ENCODE peak calls at places on chromosomes 1 and 21, in nine cellular contexts. Z is left ventricle myocardium superior; J is activated CD4-positive, alpha-beta T cell treated with anti-CD3 and anti-CD28 coated beads, Interleukin-2, amount 10 ng/mL, durations not matched to agents 24 days and 14 days; G is tibial artery; P is NCI-H82; S is ELR; U is cardiac fibroblast; N is HCEC 1CT; V is stimulated activated naive CD8-positive, alpha-beta T cell treated with anti-CD3 and anti-CD28 coated beads, Interleukin-15, Interleukin-2, amounts not matched to agents 100 U/mL and 50 U/mL, for 24 hours. X is an unnamed sample.

GRCh38 chr1:154750681-154751665 is 119.1 kb downstream of the KCNN3 start:
- DNase-seq in P (no peak), G (no peak), Z (no peak), J (no peak), U (no peak), N (no peak), V (no peak), S (no peak), X (no peak)

GRCh38 chr1:185608166-185608565 is 126.0 kb upstream of the HMCN1 start:
- DNase-seq in U (no peak), Z (no peak), N (no peak), V (no peak), S (peak), G (no peak), J (no peak), P (no peak), X (no peak)

GRCh38 chr1:48450505-48450904 is 21.5 kb downstream of the SPATA6 start:
- DNase-seq in S (no peak), N (no peak), V (no peak), J (no peak), G (no peak), P (no peak), Z (no peak), U (peak), X (no peak)

GRCh38 chr1:54984126-54984842 is 3.9 kb downstream of the TMEM61 start:
- DNase-seq in N (no peak), S (no peak), V (no peak), G (no peak), Z (no peak), J (no peak), P (peak), U (no peak), X (no peak)

GRCh38 chr1:3504151-3504822 is 49.8 kb downstream of the ARHGEF16 start:
- DNase-seq in V (no peak), G (peak), J (no peak), N (peak), Z (peak), P (no peak), S (peak), U (peak), X (peak)

GRCh38 chr1:21793104-21793503 is 10.2 kb upstream of the USP48 start:
- DNase-seq in N (no peak), V (no peak), J (no peak), G (no peak), P (no peak), S (no peak), U (no peak), Z (no peak), X (no peak)

GRCh38 chr1:203954788-203955552 is 93.6 kb downstream of the SNRPE start:
- DNase-seq in P (no peak), S (no peak), J (no peak), G (no peak), Z (no peak), U (peak), N (no peak), V (no peak), X (no peak)

GRCh38 chr1:12447301-12447700 is 170.7 kb downstream of the DHRS3 start:
- DNase-seq in U (peak), S (peak), V (no peak), N (peak), Z (no peak), J (no peak), P (no peak), G (no peak), X (no peak)

GRCh38 chr1:50873458-50874187 is 86.4 kb downstream of the FAF1 start:
- DNase-seq in P (peak), G (no peak), Z (peak), V (peak), N (peak), S (peak), J (peak), U (peak), X (peak)

GRCh38 chr21:38903578-38904193 is 98.0 kb downstream of the ETS2 start:
- DNase-seq in S (no peak), G (no peak), U (no peak), J (peak), Z (peak), V (no peak), N (no peak), P (peak), X (no peak)

GRCh38 chr1:221203224-221204054 is 324.2 kb downstream of the HLX start:
- DNase-seq in P (peak), J (peak), N (peak), U (peak), V (peak), Z (peak), S (peak), G (peak), X (peak)

GRCh38 chr1:209702832-209703231 is 1.8 kb upstream of the HSD11B1 start:
- DNase-seq in G (no peak), U (no peak), N (no peak), S (no peak), V (no peak), P (no peak), J (no peak), Z (no peak), X (no peak)

GRCh38 chr1:211332839-211333238 is 6.2 kb downstream of the TRAF5 start:
- DNase-seq in N (no peak), P (no peak), J (peak), V (no peak), S (peak), Z (no peak), U (peak), G (no peak), X (no peak)

GRCh38 chr1:227747382-227747781 is 12.1 kb downstream of the SNAP47 start:
- DNase-seq in G (no peak), Z (no peak), U (no peak), V (no peak), S (no peak), P (no peak), J (no peak), N (no peak), X (peak)

GRCh38 chr1:220526294-220526693 is 1.6 kb upstream of the MARK1 start:
- DNase-seq in J (no peak), P (peak), N (no peak), G (no peak), V (no peak), S (peak), U (no peak), Z (no peak), X (no peak)

GRCh38 chr1:6491480-6491962 is at the start of gene PLEKHG5:
- DNase-seq in P (no peak), N (no peak), G (no peak), J (no peak), Z (no peak), S (peak), U (peak), V (peak), X (no peak)

GRCh38 chr1:83791821-83792437 is 207.0 kb downstream of the TTLL7 start:
- DNase-seq in P (no peak), J (no peak), U (peak), Z (no peak), S (peak), V (no peak), N (no peak), G (no peak), X (no peak)

GRCh38 chr1:201448981-201449380 is 20.0 kb downstream of the PHLDA3 start:
- DNase-seq in P (no peak), G (no peak), N (no peak), J (no peak), U (no peak), Z (no peak), S (no peak), V (no peak), X (no peak)

GRCh38 chr1:55718758-55719671 is 503.9 kb upstream of the USP24 start:
- DNase-seq in V (no peak), P (no peak), G (peak), U (peak), Z (peak), S (peak), N (peak), J (no peak), X (no peak)

GRCh38 chr1:27522148-27522859 is 32.3 kb upstream of the WASF2 start:
- DNase-seq in J (peak), P (peak), G (peak), V (peak), Z (peak), U (no peak), N (no peak), S (no peak), X (no peak)

GRCh38 chr1:210407207-210407886 is 78.6 kb downstream of the HHAT start:
- DNase-seq in G (no peak), V (peak), S (peak), N (peak), U (peak), J (peak), P (peak), Z (peak), X (peak)

GRCh38 chr1:182699673-182700350 is 15.4 kb upstream of the RGS8 start:
- DNase-seq in V (no peak), N (no peak), J (no peak), Z (peak), G (peak), U (peak), P (peak), S (no peak), X (no peak)

GRCh38 chr1:72891976-72892375 is 609.6 kb upstream of the NEGR1 start:
- DNase-seq in V (no peak), P (peak), G (no peak), S (no peak), U (no peak), Z (no peak), J (no peak), N (peak), X (no peak)

GRCh38 chr1:156896490-156897033 is 3.0 kb downstream of the PEAR1 start:
- DNase-seq in S (peak), V (no peak), G (peak), U (peak), Z (no peak), P (no peak), N (peak), J (no peak), X (no peak)

GRCh38 chr1:40861227-40862003 is 748 bp downstream of the CITED4 start:
- DNase-seq in Z (peak), G (peak), P (peak), N (peak), S (peak), V (peak), J (peak), U (peak), X (peak)

GRCh38 chr1:20107767-20108166 is 11.6 kb downstream of the PLA2G2D start:
- DNase-seq in Z (no peak), G (no peak), V (no peak), P (no peak), N (no peak), J (no peak), S (no peak), U (no peak), X (no peak)

GRCh38 chr1:119549719-119550141 is 42.7 kb downstream of the HSD3B1 start:
- DNase-seq in S (peak), V (peak), P (peak), J (peak), N (peak), G (no peak), Z (peak), U (peak), X (peak)